ENCODE peak calls at places on chromosomes 4 and X, in eight cellular contexts. D is stomach, F is endothelial cell of umbilical vein, Y is suprapubic skin, S is HCT116, K is breast epithelium, G is upper lobe of left lung, C is esophagus muscularis mucosa. H is an unnamed sample.
A peak's percentile ranks its signal among the peaks of the same experiment; 100 is the strongest.

GRCh38 chrX:8364369-8365141 is 100.1 kb upstream of the VCX3B start:
- DNase-seq in Y (no peak), D (peak; percentile 37), G (no peak), K (no peak), F (no peak), S (no peak), C (no peak), H (no peak)

GRCh38 chrX:20974326-20974725 is 399.9 kb upstream of the CNKSR2 start:
- DNase-seq in G (no peak), S (no peak), Y (no peak), F (no peak), D (no peak), C (no peak), K (no peak), H (no peak)

GRCh38 chrX:114841051-114841450 is 176.4 kb downstream of the IL13RA2 start:
- DNase-seq in Y (no peak), C (no peak), D (no peak), S (no peak), K (no peak), F (no peak), G (no peak), H (no peak)

GRCh38 chr4:27463816-27464215 is 603.2 kb downstream of the STIM2 start:
- DNase-seq in F (no peak), C (no peak), S (peak; percentile 54), D (no peak), Y (no peak), G (no peak), K (no peak), H (no peak)

GRCh38 chr4:82560853-82561744 is 689 bp downstream of the TMEM150C start:
- DNase-seq in F (peak; percentile 15), K (no peak), S (no peak), C (peak; percentile 90), G (peak; percentile 84), Y (no peak), D (no peak), H (no peak)

GRCh38 chr4:56164921-56165320 is 216.2 kb downstream of the CEP135 start:
- DNase-seq in G (no peak), Y (no peak), S (no peak), D (no peak), C (no peak), K (no peak), F (no peak), H (no peak)

GRCh38 chrX:152915541-152916241 is 17.8 kb downstream of the ZNF185 start:
- DNase-seq in F (peak; percentile 16), G (no peak), K (no peak), S (peak; percentile 18), Y (no peak), D (no peak), C (no peak), H (no peak)

GRCh38 chr4:105060628-105061027 is 86.0 kb upstream of the TET2 start:
- DNase-seq in G (no peak), S (no peak), K (no peak), F (no peak), C (no peak), D (no peak), Y (no peak), H (no peak)

GRCh38 chrX:2829469-2830246 is 928 bp downstream of the GYG2 start:
- DNase-seq in K (no peak), Y (no peak), G (peak; percentile 59), S (no peak), F (no peak), D (no peak), C (no peak), H (no peak)

GRCh38 chr4:31422006-31422405 is 701.8 kb downstream of the PCDH7 start:
- DNase-seq in G (no peak), Y (no peak), C (no peak), K (no peak), D (no peak), F (no peak), S (no peak), H (no peak)

GRCh38 chr4:17275836-17276235 is 236.1 kb downstream of the QDPR start:
- DNase-seq in G (no peak), C (no peak), Y (no peak), K (no peak), F (no peak), S (no peak), D (no peak), H (no peak)

GRCh38 chrX:10483191-10483808 is 137.1 kb downstream of the MID1 start:
- DNase-seq in C (no peak), K (no peak), Y (no peak), F (peak; percentile 93), D (no peak), G (no peak), S (no peak), H (no peak)

GRCh38 chr4:156968479-156968984 is 3.1 kb downstream of the PDGFC start:
- DNase-seq in F (peak; percentile 81), D (peak; percentile 76), Y (no peak), S (peak; percentile 62), C (no peak), K (peak; percentile 44), G (no peak), H (peak; percentile 82)

GRCh38 chr4:89558147-89558546 is 250.5 kb upstream of the GPRIN3 start:
- DNase-seq in G (no peak), Y (no peak), C (no peak), D (no peak), F (no peak), S (peak; percentile 7), K (no peak), H (no peak)

GRCh38 chr4:165779950-165780670 is 92.9 kb upstream of the TLL1 start:
- DNase-seq in Y (no peak), G (no peak), S (no peak), C (no peak), F (no peak), K (no peak), D (no peak), H (no peak)

GRCh38 chr4:102678107-102678506 is 82.7 kb downstream of the MANBA start:
- DNase-seq in S (no peak), Y (no peak), K (no peak), C (no peak), G (no peak), F (no peak), D (no peak), H (no peak)

GRCh38 chrX:65591206-65591605 is 56.6 kb upstream of the LAS1L start:
- DNase-seq in F (no peak), Y (no peak), G (no peak), D (no peak), S (no peak), C (no peak), K (no peak), H (no peak)

GRCh38 chr4:44996276-44996845 is 270.0 kb upstream of the GNPDA2 start:
- DNase-seq in Y (no peak), F (no peak), D (no peak), G (no peak), K (no peak), C (no peak), S (no peak), H (no peak)
- TF ChIP-seq POLR2AphosphoS5 in Y (no peak), F (no peak), D (no peak), G (no peak), K (no peak), C (no peak), S (no peak), H (no peak)

GRCh38 chr4:112748352-112748900 is 111.5 kb downstream of the LARP7 start:
- DNase-seq in C (no peak), S (no peak), G (no peak), F (no peak), D (no peak), Y (no peak), K (no peak), H (no peak)
- H3K4me1 ChIP-seq in C (no peaks in the 10 kb centered on the region), S (peaks cover 14% of the 10 kb centered on the region), G (no peaks in the 10 kb centered on the region), F (no peaks in the 10 kb centered on the region), D (no peaks in the 10 kb centered on the region), Y (no peaks in the 10 kb centered on the region), K (no peaks in the 10 kb centered on the region), H (no peaks in the 10 kb centered on the region)

GRCh38 chr4:96407651-96408342 is 567.9 kb downstream of the PDHA2 start:
- DNase-seq in D (no peak), C (no peak), K (no peak), F (no peak), G (no peak), S (no peak), Y (no peak), H (no peak)
- TF ChIP-seq POLR2AphosphoS5 in D (no peak), C (no peak), K (no peak), F (no peak), G (no peak), S (no peak), Y (no peak), H (no peak)

GRCh38 chr4:168877779-168878491 is 132.1 kb downstream of the CBR4 start:
- DNase-seq in K (no peak), D (no peak), Y (no peak), F (peak; percentile 42), S (no peak), G (peak; percentile 92), C (no peak), H (no peak)

GRCh38 chr4:168880811-168881595 is 129.1 kb downstream of the CBR4 start:
- DNase-seq in G (no peak), C (no peak), S (no peak), K (peak; percentile 35), Y (no peak), F (no peak), D (no peak), H (no peak)

GRCh38 chr4:168881754-168882153 is 128.3 kb downstream of the CBR4 start:
- DNase-seq in D (no peak), C (no peak), S (no peak), G (no peak), Y (no peak), K (no peak), F (no peak), H (no peak)

GRCh38 chr4:168879178-168879577 is 130.9 kb downstream of the CBR4 start:
- DNase-seq in G (no peak), C (no peak), K (no peak), F (no peak), Y (no peak), S (no peak), D (no peak), H (no peak)

GRCh38 chr4:168880087-168880675 is 129.9 kb downstream of the CBR4 start:
- DNase-seq in C (no peak), F (no peak), Y (no peak), K (no peak), D (no peak), S (no peak), G (no peak), H (no peak)
- H3K4me1 ChIP-seq in C (peaks cover 97% of the 10 kb centered on the region), F (peaks cover 4% of the 10 kb centered on the region), Y (peaks cover 42% of the 10 kb centered on the region), K (peaks cover 6% of the 10 kb centered on the region), D (peaks cover 84% of the 10 kb centered on the region), S (no peaks in the 10 kb centered on the region), G (peaks cover 25% of the 10 kb centered on the region), H (no peaks in the 10 kb centered on the region)

GRCh38 chr4:176195184-176195978 is at the start of gene SPATA4:
- DNase-seq in D (peak; percentile 95), F (peak; percentile 93), Y (peak; percentile 94), K (peak; percentile 84), C (peak; percentile 96), G (peak; percentile 98), S (peak; percentile 73), H (peak; percentile 97)
- TF ChIP-seq POLR2AphosphoS5 in D (peak; percentile 31), F (peak; percentile 72), Y (no peak), K (peak; percentile 68), C (peak; percentile 86), G (peak; percentile 59), S (peak; percentile 95), H (peak; percentile 68)